ENCODE peak calls at places on chromosomes 7 and 10, in nine cellular contexts. A is CD8-positive, alpha-beta T cell; V is thoracic aorta; G is GM12865; E is body of pancreas; Z is kidney epithelial cell; R is foreskin fibroblast; H is AG09309; U is WERI-Rb-1. F is an unnamed sample.

GRCh38 chr10:10092581-10092980 is 925.1 kb upstream of the CELF2 start:
- DNase-seq in A (no peak), V (no peak), G (no peak), E (no peak), Z (peak), R (no peak), H (no peak), U (no peak), F (peak)

GRCh38 chr10:10520391-10521385 is 497.0 kb upstream of the CELF2 start:
- DNase-seq in A (no peak), V (no peak), G (peak), E (no peak), Z (no peak), R (no peak), H (no peak), U (no peak), F (no peak)

GRCh38 chr7:80243425-80243824 is 108.8 kb downstream of the GNAI1 start:
- DNase-seq in A (no peak), V (no peak), G (no peak), E (no peak), Z (no peak), R (no peak), H (no peak), U (no peak), F (no peak)

GRCh38 chr7:123714296-123715080 is 34.3 kb downstream of the WASL start:
- DNase-seq in A (no peak), V (no peak), G (no peak), E (no peak), Z (no peak), R (no peak), H (no peak), U (no peak), F (no peak)

GRCh38 chr10:30747633-30748032 is 118.1 kb upstream of the LYZL2 start:
- DNase-seq in A (no peak), V (no peak), G (peak), E (no peak), Z (no peak), R (peak), H (no peak), U (no peak), F (no peak)

GRCh38 chr7:105766421-105767191 is 109.8 kb downstream of the ATXN7L1 start:
- DNase-seq in A (no peak), V (no peak), G (peak), E (no peak), Z (no peak), R (no peak), H (no peak), U (no peak), F (no peak)

GRCh38 chr10:130637271-130637670 is 501.1 kb downstream of the GLRX3 start:
- DNase-seq in A (no peak), V (no peak), G (no peak), E (no peak), Z (no peak), R (no peak), H (no peak), U (no peak), F (no peak)

GRCh38 chr7:15308831-15309230 is 253.0 kb downstream of the AGMO start:
- DNase-seq in A (no peak), V (no peak), G (no peak), E (no peak), Z (peak), R (no peak), H (no peak), U (no peak), F (no peak)

GRCh38 chr7:159015081-159015893 is 129.4 kb downstream of the VIPR2 start:
- DNase-seq in A (no peak), V (no peak), G (no peak), E (no peak), Z (no peak), R (peak), H (no peak), U (no peak), F (no peak)

GRCh38 chr7:138164804-138165203 is 88.5 kb downstream of the AKR1D1 start:
- DNase-seq in A (no peak), V (no peak), G (no peak), E (no peak), Z (no peak), R (no peak), H (no peak), U (no peak), F (no peak)

GRCh38 chr10:111874586-111874985 is 309.0 kb downstream of the GPAM start:
- DNase-seq in A (no peak), V (no peak), G (no peak), E (no peak), Z (no peak), R (no peak), H (no peak), U (no peak), F (no peak)

GRCh38 chr7:101792051-101792651 is 25.3 kb upstream of the CUX1 start:
- DNase-seq in A (no peak), V (no peak), G (no peak), E (no peak), Z (peak), R (peak), H (peak), U (no peak), F (no peak)

GRCh38 chr7:132723506-132724081 is 147.3 kb upstream of the PLXNA4 start:
- DNase-seq in A (no peak), V (no peak), G (no peak), E (no peak), Z (no peak), R (no peak), H (no peak), U (no peak), F (no peak)

GRCh38 chr10:1213252-1213651 is 157.1 kb downstream of the WDR37 start:
- DNase-seq in A (no peak), V (no peak), G (no peak), E (no peak), Z (no peak), R (no peak), H (no peak), U (no peak), F (peak)

GRCh38 chr7:70805360-70805759 is 326.6 kb upstream of the GALNT17 start:
- DNase-seq in A (no peak), V (no peak), G (peak), E (no peak), Z (no peak), R (no peak), H (no peak), U (no peak), F (no peak)

GRCh38 chr7:121244120-121244865 is 84.5 kb upstream of the WNT16 start:
- DNase-seq in A (no peak), V (no peak), G (no peak), E (peak), Z (no peak), R (peak), H (no peak), U (peak), F (no peak)

GRCh38 chr10:124287791-124288190 is 130.9 kb downstream of the OAT start:
- DNase-seq in A (no peak), V (no peak), G (no peak), E (no peak), Z (no peak), R (no peak), H (no peak), U (no peak), F (no peak)

GRCh38 chr10:55793024-55793423 is 568.0 kb downstream of the ZWINT start:
- DNase-seq in A (no peak), V (no peak), G (no peak), E (no peak), Z (peak), R (no peak), H (no peak), U (no peak), F (no peak)

GRCh38 chr7:113582471-113582870 is 336.3 kb downstream of the PPP1R3A start:
- DNase-seq in A (no peak), V (no peak), G (no peak), E (no peak), Z (no peak), R (no peak), H (no peak), U (no peak), F (no peak)

GRCh38 chr7:150931199-150931869 is 46.8 kb downstream of the KCNH2 start:
- DNase-seq in A (peak), V (no peak), G (peak), E (no peak), Z (no peak), R (no peak), H (no peak), U (peak), F (no peak)

GRCh38 chr10:86699991-86700840 is 31.9 kb downstream of the LDB3 start:
- DNase-seq in A (no peak), V (no peak), G (no peak), E (no peak), Z (no peak), R (no peak), H (no peak), U (no peak), F (no peak)

DNA sequence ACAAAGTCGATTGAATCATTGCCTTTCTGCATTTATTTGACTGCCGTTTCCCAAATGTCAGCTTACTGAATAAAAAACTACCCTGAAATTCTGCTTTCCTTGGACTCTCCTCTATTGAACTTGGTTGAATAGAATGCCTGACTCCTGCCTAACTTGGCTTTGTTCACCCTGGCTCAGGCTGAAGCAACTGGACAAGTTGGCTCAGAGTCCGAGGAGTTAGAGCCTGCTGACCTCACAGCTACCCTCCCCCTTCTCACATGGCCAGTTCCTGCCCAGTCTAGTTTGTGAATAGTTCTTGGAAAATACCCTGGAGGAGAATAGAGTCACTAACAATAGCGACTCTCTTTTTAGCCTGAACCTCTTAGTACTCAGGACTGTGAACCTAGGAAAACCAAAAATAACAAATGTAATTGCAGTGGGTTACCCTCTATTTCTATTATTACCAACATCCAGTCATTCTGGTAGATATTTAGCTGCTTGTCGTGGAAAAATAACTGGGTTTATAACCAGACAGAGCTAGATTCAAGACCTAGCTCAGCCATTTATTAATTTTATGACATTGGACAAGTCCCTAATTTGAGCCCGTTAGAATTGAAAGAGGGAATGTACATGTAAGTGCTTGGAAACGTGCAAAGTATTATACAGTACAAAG is 17.3 kb upstream of the NRBF2 start:
- DNase-seq in A (no peak), V (peak), G (no peak), E (peak), Z (no peak), R (peak), H (peak), U (no peak), F (peak)
- TF ChIP-seq CTCF in A (no peak), V (no peak), G (no peak), E (no peak), Z (no peak), R (no peak), H (no peak), U (no peak), F (no peak)

GRCh38 chr10:80496555-80497172 is 41.0 kb upstream of the SH2D4B start:
- DNase-seq in A (no peak), V (no peak), G (no peak), E (no peak), Z (no peak), R (no peak), H (no peak), U (no peak), F (no peak)

GRCh38 chr10:80498039-80498832 is 39.5 kb upstream of the SH2D4B start:
- DNase-seq in A (no peak), V (no peak), G (no peak), E (peak), Z (no peak), R (no peak), H (no peak), U (peak), F (no peak)

GRCh38 chr10:80497187-80498038 is 40.3 kb upstream of the SH2D4B start:
- DNase-seq in A (no peak), V (no peak), G (no peak), E (peak), Z (no peak), R (peak), H (no peak), U (no peak), F (no peak)

GRCh38 chr10:80500572-80501380 is 36.9 kb upstream of the SH2D4B start:
- DNase-seq in A (peak), V (no peak), G (peak), E (peak), Z (no peak), R (no peak), H (no peak), U (no peak), F (no peak)

DNA sequence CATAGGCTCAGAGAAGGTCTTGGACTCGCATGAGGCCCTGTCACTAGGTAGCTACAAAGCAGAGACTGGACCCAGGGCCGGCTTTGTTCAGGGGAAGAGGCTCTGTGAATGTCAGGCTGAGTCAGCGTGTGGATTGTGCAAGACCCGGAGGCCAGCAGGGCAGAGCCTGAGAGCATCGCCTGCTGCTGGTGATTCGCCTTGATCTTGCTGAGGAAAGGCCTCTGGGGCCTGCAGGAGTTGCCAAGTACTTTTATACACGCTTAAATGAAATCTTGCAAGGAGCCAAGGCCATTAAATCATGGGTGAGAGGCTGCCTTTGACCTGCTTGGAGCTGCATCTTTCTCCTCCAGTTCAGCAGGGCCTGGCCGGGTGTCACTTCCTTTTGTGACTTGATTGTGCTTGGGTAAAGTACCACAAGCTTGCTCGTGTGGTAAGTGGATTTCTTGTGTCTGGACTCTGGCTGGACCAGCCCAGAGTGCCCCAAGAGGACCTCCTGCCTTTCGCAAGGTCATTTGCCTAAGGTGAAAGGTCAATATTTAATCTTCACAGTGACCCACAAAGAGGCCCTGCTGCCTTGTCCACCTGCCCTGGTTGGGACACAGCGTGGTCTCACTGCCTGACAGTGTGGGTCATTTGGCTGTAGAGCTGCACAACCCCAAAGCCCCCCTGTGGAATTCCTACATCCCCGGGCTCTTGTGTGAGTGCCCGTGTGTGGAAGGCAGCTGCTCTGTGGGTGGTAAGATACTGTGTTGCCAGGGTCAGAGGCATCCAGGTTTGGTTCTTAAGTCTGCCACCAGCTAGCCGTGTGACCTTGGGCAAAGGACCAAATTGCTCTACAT is 38.6 kb upstream of the SH2D4B start:
- DNase-seq in A (peak), V (peak), G (no peak), E (peak), Z (peak), R (peak), H (peak), U (peak), F (peak)
- TF ChIP-seq CTCF in A (no peak), V (no peak), G (no peak), E (no peak), Z (no peak), R (no peak), H (no peak), U (no peak), F (no peak)

GRCh38 chr10:22133640-22134624 is 83.9 kb downstream of the EBLN1 start:
- DNase-seq in A (no peak), V (no peak), G (peak), E (no peak), Z (no peak), R (no peak), H (no peak), U (no peak), F (no peak)
- TF ChIP-seq CTCF in A (no peak), V (no peak), G (no peak), E (no peak), Z (no peak), R (no peak), H (no peak), U (no peak), F (no peak)

DNA sequence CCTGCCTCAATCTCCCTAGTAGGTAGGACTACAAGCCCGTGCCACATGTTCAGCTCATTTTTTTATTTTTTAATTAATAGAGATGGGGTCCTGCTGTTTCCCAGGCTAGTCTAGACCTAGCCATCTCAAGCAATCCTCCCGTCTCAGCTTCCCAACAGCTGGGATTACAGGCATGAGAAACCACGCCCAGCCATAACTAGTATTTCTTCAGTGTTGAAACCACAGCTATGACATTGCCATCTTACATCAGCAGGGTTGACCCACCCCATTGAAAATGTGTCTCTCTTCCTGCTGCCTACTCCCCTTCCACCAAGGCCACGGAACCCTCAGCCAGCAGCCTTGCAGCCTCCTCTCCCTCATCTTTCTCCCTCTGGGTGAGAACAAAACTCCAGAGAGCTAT is 62.1 kb upstream of the ZNF746 start:
- DNase-seq in A (no peak), V (no peak), G (no peak), E (no peak), Z (no peak), R (peak), H (peak), U (no peak), F (no peak)
- TF ChIP-seq CTCF in A (no peak), V (no peak), G (no peak), E (no peak), Z (no peak), R (no peak), H (no peak), U (no peak), F (no peak)

DNA sequence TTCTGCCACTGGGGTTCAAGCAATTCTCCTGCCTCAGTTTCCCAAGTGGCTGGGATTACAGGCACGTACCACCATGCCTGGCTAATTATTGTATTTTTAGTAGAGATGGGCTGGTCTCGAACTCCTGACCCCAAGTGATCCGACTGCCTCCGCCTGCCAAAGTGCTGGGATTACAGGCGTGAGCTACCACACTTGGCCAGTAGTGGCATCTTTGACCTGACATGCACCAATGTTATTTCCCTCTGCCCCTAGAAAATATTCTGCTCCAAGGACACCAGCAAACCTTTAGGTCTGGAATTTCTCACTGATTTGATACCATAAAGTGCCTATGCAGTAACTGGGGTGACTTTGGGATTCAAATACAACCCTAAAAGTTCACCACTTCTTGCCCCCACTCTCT is 179.4 kb downstream of the ARID5B start:
- DNase-seq in A (no peak), V (no peak), G (no peak), E (no peak), Z (no peak), R (no peak), H (no peak), U (no peak), F (no peak)
- TF ChIP-seq CTCF in A (no peak), V (peak), G (peak), E (no peak), Z (no peak), R (no peak), H (no peak), U (no peak), F (no peak)

DNA sequence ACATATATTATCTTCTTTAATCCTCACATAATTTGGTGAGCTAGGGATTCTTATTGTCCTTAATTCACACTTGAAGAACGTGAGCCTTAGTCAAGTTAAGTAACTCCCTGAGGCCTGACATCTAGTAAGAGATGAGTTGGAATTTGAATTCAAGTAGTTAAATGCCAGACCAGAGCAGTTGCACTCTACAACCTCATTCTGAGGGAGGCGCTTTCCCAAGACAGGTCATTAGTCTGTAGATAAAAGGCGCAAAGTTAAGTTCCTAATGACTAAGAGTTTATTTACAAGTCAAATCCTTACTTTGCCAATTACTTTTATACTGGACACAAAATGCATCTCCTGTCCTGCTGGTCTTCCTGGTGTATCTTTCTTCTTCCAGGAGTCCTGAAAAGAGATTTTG is 3.6 kb upstream of the EXOC6 start:
- DNase-seq in A (no peak), V (no peak), G (no peak), E (no peak), Z (no peak), R (no peak), H (no peak), U (no peak), F (no peak)
- TF ChIP-seq CTCF in A (no peak), V (no peak), G (no peak), E (no peak), Z (no peak), R (no peak), H (no peak), U (peak), F (no peak)

GRCh38 chr10:4070921-4071320 is 285.9 kb upstream of the KLF6 start:
- DNase-seq in A (no peak), V (no peak), G (no peak), E (no peak), Z (no peak), R (no peak), H (no peak), U (no peak), F (no peak)

GRCh38 chr10:4074559-4075407 is 289.8 kb upstream of the KLF6 start:
- DNase-seq in A (no peak), V (no peak), G (no peak), E (no peak), Z (no peak), R (no peak), H (no peak), U (no peak), F (no peak)

GRCh38 chr10:4075443-4075842 is 290.4 kb upstream of the KLF6 start:
- DNase-seq in A (no peak), V (no peak), G (no peak), E (no peak), Z (no peak), R (no peak), H (no peak), U (no peak), F (no peak)

GRCh38 chr10:4070171-4070570 is 285.2 kb upstream of the KLF6 start:
- DNase-seq in A (no peak), V (no peak), G (no peak), E (no peak), Z (no peak), R (no peak), H (no peak), U (no peak), F (no peak)

DNA sequence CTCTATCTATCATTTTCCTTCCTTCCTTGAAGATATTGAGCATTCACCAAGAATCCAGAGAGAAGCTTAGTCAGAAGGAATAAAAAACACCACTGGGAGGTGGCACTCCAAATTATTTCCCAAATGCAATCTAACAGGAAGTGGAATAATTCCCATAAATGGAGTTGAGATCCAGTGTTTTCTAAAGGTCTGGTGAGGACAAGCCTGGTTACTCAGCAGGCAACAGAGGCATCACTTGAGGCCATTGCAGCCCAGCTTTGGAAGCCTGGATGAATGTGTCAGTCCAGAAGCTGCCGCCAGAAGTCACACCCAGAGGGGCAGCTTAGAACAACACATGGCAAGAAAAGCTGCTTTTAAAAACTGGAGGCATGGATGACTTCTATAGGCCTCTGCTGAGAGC is 288.9 kb upstream of the KLF6 start:
- DNase-seq in A (no peak), V (peak), G (no peak), E (no peak), Z (peak), R (peak), H (peak), U (no peak), F (no peak)
- TF ChIP-seq CTCF in A (no peak), V (no peak), G (no peak), E (no peak), Z (no peak), R (no peak), H (peak), U (no peak), F (no peak)

F was measured in lower leg skin.